ENCODE peak calls at places on chromosomes 3 and 15, in four cellular contexts. E, L, U and N are unnamed samples.

GRCh38 chr3:188309437-188310269 is 155.7 kb downstream of the LPP start:
- DNase-seq in L (no peak), U (peak), E (no peak), N (no peak)

GRCh38 chr3:46504780-46505179 is 7.0 kb downstream of the RTP3 start:
- DNase-seq in L (no peak), U (peak), E (no peak), N (no peak)

GRCh38 chr3:131540143-131540542 is 37.4 kb upstream of the MRPL3 start:
- DNase-seq in U (no peak), L (no peak), E (no peak), N (no peak)

GRCh38 chr15:65790692-65791334 is 1.3 kb downstream of the DENND4A start:
- DNase-seq in L (no peak), E (no peak), U (peak), N (no peak)

GRCh38 chr15:69704229-69704628 is 251.6 kb downstream of the RPLP1 start:
- DNase-seq in E (no peak), U (no peak), L (no peak), N (peak)

GRCh38 chr3:126146034-126146433 is 34.4 kb downstream of the ALDH1L1 start:
- DNase-seq in L (no peak), E (no peak), U (no peak), N (peak)

GRCh38 chr15:91186892-91187644 is 87.0 kb downstream of the SV2B start:
- DNase-seq in L (no peak), E (no peak), U (peak), N (no peak)

GRCh38 chr3:179788996-179789395 is 136.2 kb downstream of the USP13 start:
- DNase-seq in L (no peak), E (no peak), U (no peak), N (no peak)

GRCh38 chr3:129036234-129037092 is 24.1 kb upstream of the GP9 start:
- DNase-seq in E (no peak), U (no peak), L (no peak), N (no peak)

GRCh38 chr3:157231071-157231470 is 71.1 kb upstream of the CCNL1 start:
- DNase-seq in L (no peak), E (no peak), U (no peak), N (no peak)

GRCh38 chr15:84962975-84963374 is 18.7 kb upstream of the PDE8A start:
- DNase-seq in U (no peak), L (no peak), E (no peak), N (no peak)

GRCh38 chr3:29716213-29716612 is 435.3 kb downstream of the RBMS3 start:
- DNase-seq in U (no peak), E (no peak), L (no peak), N (no peak)

GRCh38 chr15:67433495-67434099 is 87.3 kb upstream of the C15orf61 start:
- DNase-seq in E (no peak), L (no peak), U (peak), N (peak)

GRCh38 chr15:62549345-62549970 is 384.4 kb upstream of the C2CD4B start:
- DNase-seq in L (no peak), E (no peak), U (peak), N (no peak)

GRCh38 chr3:45644467-45645201 is 44.6 kb upstream of the SACM1L start:
- DNase-seq in E (no peak), U (no peak), L (no peak), N (no peak)

GRCh38 chr3:151204530-151205401 is 1.8 kb upstream of the GPR171 start:
- DNase-seq in E (no peak), U (no peak), L (no peak), N (no peak)

GRCh38 chr15:76339302-76340197 is 3.0 kb downstream of the ISL2 start:
- DNase-seq in L (no peak), E (no peak), U (no peak), N (no peak)

GRCh38 chr3:45180899-45181298 is 34.7 kb upstream of the CDCP1 start:
- DNase-seq in E (no peak), L (no peak), U (no peak), N (no peak)

GRCh38 chr3:45700570-45701073 is 11.4 kb downstream of the SACM1L start:
- DNase-seq in L (no peak), E (no peak), U (no peak), N (no peak)

GRCh38 chr15:26178821-26179220 is 315.7 kb upstream of the ATP10A start:
- DNase-seq in U (no peak), E (no peak), L (no peak), N (no peak)

GRCh38 chr3:157175678-157176077 is 15.7 kb upstream of the CCNL1 start:
- DNase-seq in L (no peak), E (no peak), U (peak), N (peak)

GRCh38 chr3:3666664-3667063 is 132.6 kb upstream of the LRRN1 start:
- DNase-seq in U (peak), L (no peak), E (no peak), N (no peak)

GRCh38 chr3:13879102-13879945 is 547 bp downstream of the WNT7A start:
- DNase-seq in U (no peak), E (no peak), L (no peak), N (no peak)

GRCh38 chr3:187684880-187685279 is 14.7 kb upstream of the SST start:
- DNase-seq in U (no peak), E (no peak), L (no peak), N (no peak)